ENCODE peak calls at places on chromosomes 13 and 19, in five cellular contexts. W is tibial nerve; C is naive thymus-derived CD4-positive, alpha-beta T cell; M is RWPE2; A is CD4-positive, alpha-beta T cell. F is an unnamed sample.
A peak's percentile ranks its signal among the peaks of the same experiment; 100 is the strongest.

GRCh38 chr19:41353466-41354342 is at the start of gene TGFB1:
- DNase-seq in C (peak; percentile 91), M (peak; percentile 85), A (peak; percentile 89), W (peak; percentile 79), F (peak; percentile 16)

GRCh38 chr19:10769533-10770491 is 51.9 kb downstream of the DNM2 start:
- DNase-seq in M (no peak), A (no peak), C (no peak), W (peak; percentile 54), F (peak; percentile 74)

GRCh38 chr13:113451951-113452421 is 1.3 kb downstream of the ADPRHL1 start:
- DNase-seq in M (peak; percentile 58), W (no peak), C (no peak), A (no peak), F (no peak)

GRCh38 chr13:24356837-24357236 is 47.5 kb downstream of the C1QTNF9 start:
- DNase-seq in A (no peak), C (no peak), W (no peak), M (no peak), F (no peak)

GRCh38 chr19:38377052-38377451 is 2.7 kb downstream of the PSMD8 start:
- DNase-seq in M (no peak), A (no peak), W (no peak), C (no peak), F (no peak)

GRCh38 chr19:8158411-8159074 is 9.2 kb upstream of the FBN3 start:
- DNase-seq in M (no peak), C (no peak), A (no peak), W (peak; percentile 73), F (peak; percentile 13)

GRCh38 chr13:73096173-73097117 is 37.6 kb downstream of the KLF5 start:
- DNase-seq in C (no peak), W (no peak), A (no peak), M (peak; percentile 79), F (no peak)

GRCh38 chr13:20848203-20848602 is 54.3 kb downstream of the XPO4 start:
- DNase-seq in C (no peak), M (no peak), W (no peak), A (no peak), F (no peak)

GRCh38 chr13:38686635-38687245 is at the start of gene FREM2:
- DNase-seq in C (no peak), M (peak; percentile 48), A (no peak), W (no peak), F (peak; percentile 28)

GRCh38 chr13:22082030-22082429 is 411.2 kb downstream of the FGF9 start:
- DNase-seq in W (no peak), M (no peak), C (no peak), A (no peak), F (no peak)

GRCh38 chr13:47415048-47415447 is 518.2 kb upstream of the HTR2A start:
- DNase-seq in C (no peak), M (no peak), A (no peak), W (no peak), F (no peak)

GRCh38 chr13:111962431-111962891 is 104.5 kb upstream of the SOX1 start:
- DNase-seq in C (no peak), A (no peak), W (no peak), M (no peak), F (no peak)

GRCh38 chr13:106738279-106738678 is 170.3 kb upstream of the ARGLU1 start:
- DNase-seq in M (no peak), A (no peak), W (no peak), C (no peak), F (no peak)

GRCh38 chr13:114109646-114110045 is 22.8 kb downstream of the RASA3 start:
- DNase-seq in M (peak; percentile 61), W (no peak), A (peak; percentile 40), C (no peak), F (no peak)

GRCh38 chr13:80931766-80932165 is 590.8 kb upstream of the SPRY2 start:
- DNase-seq in M (no peak), W (no peak), A (no peak), C (no peak), F (no peak)

GRCh38 chr13:113117335-113117872 is 5.2 kb upstream of the F10 start:
- DNase-seq in W (no peak), M (no peak), C (no peak), A (no peak), F (no peak)

GRCh38 chr19:38015771-38016170 is 108.8 kb downstream of the SIPA1L3 start:
- DNase-seq in M (no peak), W (no peak), C (no peak), A (no peak), F (no peak)

DNA sequence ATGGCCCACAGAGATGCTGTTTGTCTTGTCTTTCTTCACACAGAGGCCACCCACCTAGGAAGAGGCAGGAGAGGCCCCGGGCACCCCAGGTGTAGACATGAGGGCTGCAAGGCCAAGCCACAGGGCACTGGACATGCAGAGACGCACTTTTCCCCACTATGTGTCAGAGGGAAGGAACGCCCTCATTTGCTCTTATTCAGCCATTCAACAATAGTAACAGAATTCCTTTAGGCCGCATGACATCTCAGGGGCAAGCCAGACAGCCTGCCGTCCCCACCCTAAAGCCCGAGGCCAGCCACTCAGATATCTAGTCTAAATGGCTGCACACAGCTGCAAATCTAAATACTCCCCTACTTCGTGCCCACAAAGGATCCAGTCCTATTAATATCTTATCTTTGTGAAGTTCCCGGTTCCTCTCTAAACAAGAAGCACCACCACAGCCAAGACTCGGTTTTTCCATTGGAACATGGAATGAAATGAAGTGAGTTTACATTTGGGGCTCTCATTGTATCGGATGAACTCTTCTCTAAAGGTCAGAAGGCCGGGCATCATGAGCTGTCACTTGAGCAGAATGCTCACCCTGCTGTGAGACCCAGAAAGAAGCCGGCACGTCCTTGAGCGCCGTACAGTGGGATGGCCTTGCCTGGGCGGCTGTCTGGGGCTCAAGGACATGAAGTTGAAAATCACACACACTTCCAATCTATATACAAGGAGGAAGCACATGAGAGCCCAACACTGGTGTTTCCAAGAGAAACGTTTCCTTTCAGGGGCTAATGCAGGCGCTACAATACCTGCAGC is 19.7 kb downstream of the COL4A1 start:
- DNase-seq in W (no peak), C (no peak), M (no peak), A (no peak), F (no peak)
- H3K27ac ChIP-seq in W (peak overlapping the region; percentile 22), C (no peak overlapping the region), M (peak overlapping the region; percentile 22), A (no peak overlapping the region), F (no peak overlapping the region)

DNA sequence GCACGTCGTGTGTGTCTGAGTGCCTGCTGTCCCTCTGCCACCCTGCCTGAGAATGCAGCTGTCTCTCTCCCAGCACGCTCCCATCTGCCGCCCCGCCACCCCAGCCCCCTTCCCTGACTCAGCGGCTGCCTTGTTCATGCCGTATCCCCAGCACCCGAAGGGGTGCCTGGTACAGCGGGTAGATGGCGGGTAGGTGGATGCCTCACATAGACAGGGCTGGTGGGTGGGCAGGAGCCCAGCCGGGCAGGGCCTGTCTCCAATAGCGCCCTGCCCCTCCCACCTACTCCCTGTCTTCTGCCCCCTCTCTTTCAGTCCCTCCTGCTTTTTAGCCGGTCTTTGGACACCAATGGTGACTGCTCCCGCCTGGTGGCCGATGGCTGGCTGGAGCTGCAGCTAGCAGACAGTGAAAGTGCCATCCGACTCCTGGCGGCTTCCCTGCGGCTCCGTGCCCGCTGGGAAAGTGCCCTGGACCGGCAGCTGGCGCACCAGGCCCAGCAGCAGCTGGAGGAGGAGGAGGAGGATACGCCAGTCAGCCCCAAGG is 30.4 kb downstream of the DHX34 start:
- DNase-seq in C (no peak), A (no peak), M (peak; percentile 32), W (no peak), F (peak; percentile 73)
- H3K27ac ChIP-seq in C (no peak overlapping the region), A (no peak overlapping the region), M (no peak overlapping the region), W (no peak overlapping the region), F (peak overlapping the region; percentile 89)

DNA sequence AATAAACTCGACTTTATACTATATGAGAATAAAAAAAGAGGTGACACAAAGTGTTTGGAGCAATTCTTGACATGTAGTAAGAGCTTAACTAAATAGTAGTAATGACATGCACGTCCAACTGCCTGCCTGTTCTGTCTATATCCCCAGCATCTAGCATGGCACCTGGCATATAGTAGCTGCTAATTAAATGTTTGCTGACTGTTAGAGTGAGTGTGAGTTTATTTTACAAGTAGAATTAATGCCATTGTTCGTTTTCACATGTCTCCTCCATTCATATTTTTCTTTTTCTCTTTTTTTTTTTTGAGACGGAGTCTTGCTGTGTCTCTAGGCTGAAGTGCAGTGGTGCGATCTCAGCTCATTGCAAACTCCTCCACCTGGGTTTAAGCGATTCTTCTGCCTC is 38.4 kb upstream of the RNF113B start:
- DNase-seq in M (no peak), C (no peak), W (no peak), A (no peak), F (no peak)
- H3K27ac ChIP-seq in M (peak overlapping the region; percentile 72), C (no peak overlapping the region), W (no peak overlapping the region), A (no peak overlapping the region), F (no peak overlapping the region)

GRCh38 chr19:45163156-45163555 is 2.4 kb upstream of the NKPD1 start:
- DNase-seq in W (no peak), M (no peak), C (no peak), A (no peak), F (no peak)
- H3K27ac ChIP-seq in W (no peak overlapping the region), M (no peak overlapping the region), C (no peak overlapping the region), A (no peak overlapping the region), F (no peak overlapping the region)

GRCh38 chr13:102983496-102983895 is 82.7 kb downstream of the SLC10A2 start:
- DNase-seq in W (no peak), A (no peak), C (no peak), M (no peak), F (no peak)
- H3K27ac ChIP-seq in W (no peak overlapping the region), A (no peak overlapping the region), C (no peak overlapping the region), M (peak overlapping the region; percentile 81), F (no peak overlapping the region)

DNA sequence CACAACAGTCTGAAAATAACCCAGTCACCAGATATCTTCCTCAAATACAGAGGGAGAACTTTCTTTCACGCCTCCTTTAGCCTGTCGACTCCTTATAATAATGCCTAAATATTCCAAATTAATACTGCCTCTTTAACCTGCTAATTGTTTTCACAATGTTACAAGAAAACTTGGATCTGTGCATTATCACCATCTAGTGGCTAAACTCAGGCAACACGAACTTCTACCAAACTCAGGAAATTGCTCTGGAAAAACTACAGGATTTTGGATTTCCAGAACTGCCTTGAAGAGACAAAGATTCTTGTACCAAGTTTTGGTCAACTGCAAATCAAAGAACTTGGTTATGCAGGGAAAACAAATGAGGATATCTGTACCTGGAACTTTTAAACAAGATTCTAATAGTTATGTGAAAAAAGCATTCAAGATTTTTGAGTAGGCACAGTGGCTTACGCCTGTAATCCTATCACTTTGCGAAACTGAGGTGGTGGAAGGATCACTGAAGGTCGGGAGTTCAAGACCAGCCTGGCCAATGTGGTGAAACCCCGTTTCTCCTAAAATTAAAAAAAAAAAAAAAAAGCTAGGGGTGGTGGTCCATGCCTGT is 10.8 kb downstream of the CLN5 start:
- DNase-seq in C (no peak), W (no peak), A (no peak), M (no peak), F (no peak)
- H3K27ac ChIP-seq in C (peak overlapping the region; percentile 17), W (no peak overlapping the region), A (no peak overlapping the region), M (no peak overlapping the region), F (no peak overlapping the region)

F was measured in substantia nigra.